ENCODE peak calls at places on chromosome 3, in seven cellular contexts. V is heart left ventricle, Y is BE2C, K is sigmoid colon, F is cardiac muscle cell, N is GM12864, O is AG04449. R is an unnamed sample.

GRCh38 chr3:127406309-127407025 is 118.6 kb upstream of the PRR20G start:
- DNase-seq in V (no peak), Y (no peak), K (peak), F (peak), N (no peak), O (no peak), R (no peak)

GRCh38 chr3:70526966-70527515 is 214.6 kb upstream of the MDFIC2 start:
- DNase-seq in V (no peak), Y (no peak), K (no peak), F (no peak), N (no peak), O (peak), R (no peak)

GRCh38 chr3:34782876-34783275 is 856.4 kb upstream of the ARPP21 start:
- DNase-seq in V (no peak), Y (no peak), K (no peak), F (peak), N (no peak), O (no peak), R (peak)

GRCh38 chr3:103126111-103126510 is 691.3 kb downstream of the ZPLD1 start:
- DNase-seq in V (no peak), Y (no peak), K (no peak), F (no peak), N (no peak), O (no peak), R (peak)

GRCh38 chr3:30770387-30770786 is 124.1 kb downstream of the GADL1 start:
- DNase-seq in V (peak), Y (no peak), K (no peak), F (peak), N (no peak), O (no peak), R (peak)

GRCh38 chr3:62095080-62095479 is 278.3 kb downstream of the FEZF2 start:
- DNase-seq in V (no peak), Y (no peak), K (no peak), F (no peak), N (no peak), O (no peak), R (no peak)

GRCh38 chr3:14290631-14291385 is 111.6 kb upstream of the SLC6A6 start:
- DNase-seq in V (no peak), Y (no peak), K (no peak), F (no peak), N (no peak), O (no peak), R (peak)

GRCh38 chr3:148957586-148957985 is 33.8 kb upstream of the GYG1 start:
- DNase-seq in V (no peak), Y (peak), K (no peak), F (peak), N (no peak), O (no peak), R (no peak)

GRCh38 chr3:29478671-29479070 is 197.8 kb downstream of the RBMS3 start:
- DNase-seq in V (no peak), Y (no peak), K (no peak), F (no peak), N (no peak), O (peak), R (no peak)

GRCh38 chr3:47204875-47205274 is 41.0 kb upstream of the SETD2 start:
- DNase-seq in V (no peak), Y (no peak), K (no peak), F (no peak), N (no peak), O (no peak), R (no peak)

GRCh38 chr3:115146418-115147328 is at the start of gene ZBTB20:
- DNase-seq in V (peak), Y (peak), K (peak), F (peak), N (peak), O (no peak), R (peak)

GRCh38 chr3:157614896-157615295 is 111.7 kb upstream of the VEPH1 start:
- DNase-seq in V (no peak), Y (no peak), K (no peak), F (no peak), N (no peak), O (no peak), R (no peak)

GRCh38 chr3:29802057-29802456 is 521.2 kb downstream of the RBMS3 start:
- DNase-seq in V (no peak), Y (no peak), K (no peak), F (no peak), N (no peak), O (no peak), R (no peak)

GRCh38 chr3:176951586-176952292 is 245.5 kb downstream of the TBL1XR1 start:
- DNase-seq in V (no peak), Y (no peak), K (no peak), F (no peak), N (no peak), O (no peak), R (no peak)

GRCh38 chr3:187533797-187534196 is 136.4 kb downstream of the SST start:
- DNase-seq in V (no peak), Y (no peak), K (no peak), F (no peak), N (no peak), O (no peak), R (no peak)

GRCh38 chr3:30453364-30454039 is 152.9 kb upstream of the TGFBR2 start:
- DNase-seq in V (peak), Y (peak), K (no peak), F (peak), N (no peak), O (no peak), R (no peak)

GRCh38 chr3:106333911-106334618 is 465.3 kb upstream of the CBLB start:
- DNase-seq in V (no peak), Y (no peak), K (no peak), F (peak), N (no peak), O (no peak), R (peak)

GRCh38 chr3:178500631-178501030 is 35.6 kb upstream of the KCNMB2 start:
- DNase-seq in V (no peak), Y (no peak), K (no peak), F (no peak), N (no peak), O (no peak), R (no peak)

GRCh38 chr3:29649815-29650547 is 369.1 kb downstream of the RBMS3 start:
- DNase-seq in V (no peak), Y (no peak), K (no peak), F (peak), N (peak), O (no peak), R (no peak)

GRCh38 chr3:197030379-197031314 is 1.0 kb upstream of the MELTF start:
- DNase-seq in V (no peak), Y (peak), K (no peak), F (no peak), N (no peak), O (no peak), R (no peak)

GRCh38 chr3:71202848-71203390 is 380.6 kb downstream of the FOXP1 start:
- DNase-seq in V (no peak), Y (no peak), K (no peak), F (no peak), N (no peak), O (no peak), R (no peak)

GRCh38 chr3:177626014-177626413 is 428.7 kb upstream of the TBL1XR1 start:
- DNase-seq in V (no peak), Y (no peak), K (no peak), F (peak), N (no peak), O (no peak), R (no peak)

GRCh38 chr3:39977058-39977794 is 167.8 kb downstream of the MYRIP start:
- DNase-seq in V (no peak), Y (no peak), K (no peak), F (no peak), N (no peak), O (no peak), R (no peak)

GRCh38 chr3:41207355-41207754 is 8.1 kb downstream of the CTNNB1 start:
- DNase-seq in V (no peak), Y (no peak), K (no peak), F (no peak), N (no peak), O (no peak), R (no peak)

GRCh38 chr3:15113468-15113867 is 14.5 kb upstream of the RBSN start:
- DNase-seq in V (no peak), Y (no peak), K (no peak), F (no peak), N (no peak), O (no peak), R (no peak)

GRCh38 chr3:56980798-56981390 is 79.6 kb upstream of the SPATA12 start:
- DNase-seq in V (peak), Y (peak), K (no peak), F (peak), N (no peak), O (peak), R (peak)

GRCh38 chr3:178059124-178059523 is 477.1 kb upstream of the KCNMB2 start:
- DNase-seq in V (no peak), Y (no peak), K (no peak), F (peak), N (no peak), O (no peak), R (no peak)

GRCh38 chr3:192940129-192940528 is 22.5 kb upstream of the MB21D2 start:
- DNase-seq in V (no peak), Y (no peak), K (no peak), F (no peak), N (no peak), O (no peak), R (no peak)

GRCh38 chr3:10017636-10018292 is 8.5 kb upstream of the FANCD2 start:
- DNase-seq in V (no peak), Y (no peak), K (peak), F (peak), N (no peak), O (no peak), R (no peak)

GRCh38 chr3:8712871-8713360 is 20.7 kb upstream of the CAV3 start:
- DNase-seq in V (no peak), Y (no peak), K (no peak), F (no peak), N (no peak), O (no peak), R (no peak)

GRCh38 chr3:196246612-196247308 is 30.4 kb downstream of the SLC51A start:
- DNase-seq in V (no peak), Y (no peak), K (no peak), F (peak), N (no peak), O (no peak), R (no peak)

GRCh38 chr3:156300373-156300772 is 180.0 kb downstream of the KCNAB1 start:
- DNase-seq in V (no peak), Y (no peak), K (no peak), F (no peak), N (no peak), O (no peak), R (no peak)

GRCh38 chr3:47647550-47647949 is 68.9 kb upstream of the CSPG5 start:
- DNase-seq in V (no peak), Y (no peak), K (no peak), F (no peak), N (no peak), O (no peak), R (no peak)

GRCh38 chr3:141746962-141747361 is 8.9 kb downstream of the RNF7 start:
- DNase-seq in V (no peak), Y (no peak), K (no peak), F (no peak), N (no peak), O (no peak), R (no peak)

GRCh38 chr3:67876261-67876660 is 221.8 kb upstream of the SUCLG2 start:
- DNase-seq in V (no peak), Y (no peak), K (no peak), F (no peak), N (no peak), O (no peak), R (no peak)

GRCh38 chr3:195365371-195365770 is 77.4 kb downstream of the ACAP2 start:
- DNase-seq in V (no peak), Y (no peak), K (no peak), F (no peak), N (no peak), O (no peak), R (no peak)

GRCh38 chr3:129343643-129344360 is 65.1 kb downstream of the HMCES start:
- DNase-seq in V (no peak), Y (no peak), K (no peak), F (peak), N (no peak), O (no peak), R (no peak)
- H3K4me3 ChIP-seq in V (no peak), Y (no peak), K (peak), F (no peak), N (no peak), O (peak), R (peak)

DNA sequence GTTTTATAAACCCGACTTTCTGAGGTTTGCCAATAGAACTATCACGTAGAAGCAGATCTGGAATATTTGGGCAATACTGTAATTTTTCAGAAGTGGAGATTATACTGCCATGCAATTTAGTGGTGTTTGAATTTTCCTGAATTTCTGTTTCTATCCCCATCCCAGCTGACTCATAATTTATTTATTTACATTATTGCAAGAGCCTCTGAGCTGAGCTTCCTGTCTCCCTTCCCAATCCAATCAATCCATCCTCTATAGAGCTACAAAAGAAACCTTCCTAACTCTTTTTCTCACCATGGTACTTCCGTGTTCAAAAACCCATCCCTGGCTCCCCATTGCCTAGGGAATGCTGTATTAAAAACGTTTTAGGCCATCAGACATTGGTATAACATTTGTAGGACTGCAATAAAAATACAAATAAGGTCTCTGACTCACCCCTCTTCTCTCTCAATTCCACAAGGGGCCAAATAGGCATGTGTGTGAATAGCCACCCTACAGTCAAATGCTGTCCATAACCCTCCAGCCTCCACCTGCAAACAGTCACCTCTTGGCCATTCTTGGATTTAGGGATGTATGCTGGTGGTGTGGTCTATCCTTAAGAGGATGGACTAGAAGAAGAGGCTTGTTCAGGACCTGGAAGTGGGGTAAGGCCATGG is 190.7 kb downstream of the CD47 start:
- DNase-seq in V (no peak), Y (no peak), K (no peak), F (no peak), N (no peak), O (no peak), R (no peak)
- H3K4me3 ChIP-seq in V (no peak), Y (no peak), K (no peak), F (no peak), N (no peak), O (no peak), R (no peak)

GRCh38 chr3:16508591-16508995 is 4.9 kb downstream of the RFTN1 start:
- DNase-seq in V (no peak), Y (no peak), K (no peak), F (peak), N (peak), O (no peak), R (no peak)
- H3K4me3 ChIP-seq in V (no peak), Y (no peak), K (no peak), F (no peak), N (peak), O (no peak), R (no peak)

DNA sequence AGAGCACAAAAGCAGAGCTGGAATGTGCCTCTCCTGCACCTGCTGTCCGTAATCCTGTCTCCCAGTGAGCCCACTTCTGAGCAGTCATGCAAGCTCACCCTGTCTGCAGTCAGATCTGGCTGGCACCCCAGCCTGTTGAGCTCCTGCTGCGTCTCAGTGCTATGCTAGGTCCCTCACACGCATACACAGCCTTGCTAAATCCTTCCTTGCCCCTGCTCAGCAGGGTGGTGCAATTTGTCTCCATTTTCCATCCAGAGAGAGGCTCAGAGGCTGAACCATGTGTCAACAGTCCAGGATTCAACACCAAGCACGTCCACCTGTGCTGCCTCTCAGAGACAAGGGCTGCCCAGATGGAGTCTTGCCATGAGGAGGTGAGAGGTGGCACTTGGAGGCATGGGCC is 11.0 kb downstream of the POMGNT2 start:
- DNase-seq in V (no peak), Y (no peak), K (no peak), F (no peak), N (no peak), O (no peak), R (no peak)
- H3K4me3 ChIP-seq in V (no peak), Y (no peak), K (no peak), F (no peak), N (no peak), O (no peak), R (no peak)

GRCh38 chr3:143563786-143564185 is 284.5 kb downstream of the SLC9A9 start:
- DNase-seq in V (no peak), Y (no peak), K (no peak), F (no peak), N (no peak), O (no peak), R (no peak)

GRCh38 chr3:143562789-143563188 is 285.5 kb downstream of the SLC9A9 start:
- DNase-seq in V (no peak), Y (no peak), K (no peak), F (peak), N (no peak), O (no peak), R (no peak)

GRCh38 chr3:143559291-143559690 is 289.0 kb downstream of the SLC9A9 start:
- DNase-seq in V (no peak), Y (no peak), K (no peak), F (peak), N (no peak), O (no peak), R (no peak)
- H3K4me3 ChIP-seq in V (no peak), Y (no peak), K (no peak), F (no peak), N (no peak), O (no peak), R (no peak)

DNA sequence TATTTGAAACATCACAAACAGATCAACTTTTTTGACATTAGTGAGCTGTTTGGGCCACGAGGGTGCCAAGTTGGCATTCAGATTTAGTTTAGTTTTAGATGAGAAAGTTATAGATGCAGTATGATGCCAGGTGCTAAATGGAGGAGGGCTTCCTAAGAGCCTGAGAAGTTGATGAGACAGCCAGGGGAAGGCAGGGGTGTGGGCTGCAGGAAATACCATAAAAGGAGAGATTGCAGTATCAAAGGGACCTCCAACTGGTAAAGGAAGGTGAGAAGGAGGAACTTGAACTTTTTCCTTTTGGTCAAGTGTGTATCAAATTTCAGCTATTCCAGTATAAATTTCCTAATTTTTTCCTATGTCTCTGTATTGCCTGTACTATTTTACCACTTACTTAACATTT is 2.0 kb upstream of the TNIK start:
- DNase-seq in V (no peak), Y (no peak), K (no peak), F (no peak), N (no peak), O (no peak), R (no peak)
- H3K4me3 ChIP-seq in V (no peak), Y (no peak), K (no peak), F (peak), N (peak), O (no peak), R (no peak)

DNA sequence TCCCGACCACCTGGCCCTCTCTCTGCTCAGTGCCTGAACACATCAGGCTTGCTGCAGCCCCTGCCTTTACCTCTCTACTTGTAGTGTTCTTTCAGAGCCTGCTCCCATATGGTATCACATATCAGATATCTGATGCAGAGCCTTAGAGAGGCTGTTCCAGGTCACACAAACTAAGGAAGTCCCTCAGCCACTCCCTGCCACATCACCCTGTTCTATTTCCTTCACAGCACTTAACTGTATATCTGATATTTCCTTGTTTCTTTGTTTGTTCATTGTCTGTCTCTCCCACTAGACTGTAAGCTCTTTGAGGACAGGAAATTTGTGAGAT is 976 bp upstream of the ALDH1L1 start:
- DNase-seq in V (no peak), Y (no peak), K (no peak), F (no peak), N (no peak), O (no peak), R (no peak)
- H3K4me3 ChIP-seq in V (peak), Y (no peak), K (peak), F (no peak), N (no peak), O (peak), R (peak)

DNA sequence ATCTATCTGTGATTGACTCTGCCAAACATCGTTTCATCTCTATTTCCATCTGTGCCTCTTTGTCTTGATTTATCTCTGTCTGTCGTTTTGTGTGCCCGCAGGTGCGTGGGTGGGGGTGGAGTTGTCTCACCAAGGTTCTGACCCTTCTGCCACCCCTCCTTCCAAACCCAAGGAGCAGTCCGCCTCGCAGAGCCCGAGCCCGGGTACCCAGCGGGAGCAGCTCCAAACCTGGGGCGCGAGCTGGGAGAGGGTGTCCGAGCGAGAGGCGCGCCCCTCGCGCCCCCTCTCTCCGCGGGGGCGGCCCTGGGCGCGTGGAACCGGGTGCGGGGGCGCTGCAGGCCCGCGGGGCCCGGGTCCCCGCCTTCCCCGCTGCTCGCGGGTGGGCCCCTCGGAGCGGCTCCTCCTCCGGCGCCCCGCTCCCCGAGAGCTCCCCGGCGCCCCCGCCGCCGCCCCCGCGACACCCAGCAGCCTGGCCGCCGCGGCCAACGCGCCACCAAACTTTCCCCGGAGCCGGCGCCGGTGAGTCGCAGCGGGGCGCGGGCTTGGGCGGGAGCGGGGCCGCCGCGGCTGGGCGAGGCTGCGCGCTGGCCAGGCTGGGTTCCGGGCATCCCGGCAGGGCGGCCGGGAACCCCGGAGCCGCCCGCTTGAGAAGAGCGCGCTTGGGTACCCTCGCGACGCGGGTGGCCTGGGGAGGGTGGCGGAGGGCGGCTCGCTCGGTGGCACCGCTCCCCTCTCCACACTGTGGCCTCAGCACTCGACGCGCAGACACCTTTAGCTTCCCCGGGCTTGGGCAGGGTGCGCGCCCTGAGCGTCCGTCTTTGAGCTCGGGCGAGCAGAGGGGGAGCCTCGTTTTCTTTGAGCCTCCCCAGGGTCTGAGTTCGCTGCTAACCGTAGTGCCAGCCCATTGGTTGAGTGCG is at the start of gene HRH1:
- DNase-seq in V (peak), Y (no peak), K (no peak), F (peak), N (no peak), O (no peak), R (no peak)
- H3K4me3 ChIP-seq in V (peak), Y (peak), K (peak), F (peak), N (no peak), O (peak), R (peak)